ENCODE peak calls at places on chromosomes 11 and 22, in seven cellular contexts. One of them, this sample, is unnamed. For H3K4me1, the result is how much of the 10 kb centered on the place peaks cover.

GRCh38 chr11:65437436-65438227 is 15.0 kb downstream of the NEAT1 start:
- DNase-seq in naive thymus-derived CD4-positive, alpha-beta T cell: no peak
- DNase-seq in MM.1S: no peak
- DNase-seq in lung: no peak
- DNase-seq in colonic mucosa: no peak
- DNase-seq in heart left ventricle: no peak
- DNase-seq in uterus: peak
- DNase-seq in this sample: no peak

GRCh38 chr11:442611-443081 is 835 bp upstream of the ANO9 start:
- DNase-seq in heart left ventricle: no peak
- DNase-seq in MM.1S: no peak
- DNase-seq in lung: no peak
- DNase-seq in naive thymus-derived CD4-positive, alpha-beta T cell: no peak
- DNase-seq in colonic mucosa: no peak
- DNase-seq in uterus: no peak
- DNase-seq in this sample: peak

GRCh38 chr11:120209750-120210650 is 832 bp upstream of the OAF start:
- DNase-seq in heart left ventricle: peak
- DNase-seq in lung: no peak
- DNase-seq in uterus: no peak
- DNase-seq in naive thymus-derived CD4-positive, alpha-beta T cell: no peak
- DNase-seq in colonic mucosa: no peak
- DNase-seq in MM.1S: no peak
- DNase-seq in this sample: no peak

GRCh38 chr11:112477152-112477928 is 216.7 kb upstream of the PLET1 start:
- DNase-seq in lung: no peak
- DNase-seq in naive thymus-derived CD4-positive, alpha-beta T cell: no peak
- DNase-seq in colonic mucosa: no peak
- DNase-seq in heart left ventricle: no peak
- DNase-seq in MM.1S: no peak
- DNase-seq in uterus: no peak
- DNase-seq in this sample: no peak

GRCh38 chr11:66734215-66734614 is 5.2 kb upstream of the SPTBN2 start:
- DNase-seq in lung: no peak
- DNase-seq in naive thymus-derived CD4-positive, alpha-beta T cell: no peak
- DNase-seq in colonic mucosa: no peak
- DNase-seq in heart left ventricle: no peak
- DNase-seq in MM.1S: no peak
- DNase-seq in uterus: no peak
- DNase-seq in this sample: no peak

GRCh38 chr11:2715716-2716350 is 16.0 kb upstream of the KCNQ1OT1 start:
- DNase-seq in lung: no peak
- DNase-seq in uterus: no peak
- DNase-seq in naive thymus-derived CD4-positive, alpha-beta T cell: no peak
- DNase-seq in MM.1S: no peak
- DNase-seq in colonic mucosa: no peak
- DNase-seq in heart left ventricle: peak
- DNase-seq in this sample: peak

GRCh38 chr11:702731-703461 is 3.1 kb upstream of the EPS8L2 start:
- DNase-seq in naive thymus-derived CD4-positive, alpha-beta T cell: no peak
- DNase-seq in uterus: no peak
- DNase-seq in heart left ventricle: no peak
- DNase-seq in MM.1S: no peak
- DNase-seq in lung: peak
- DNase-seq in colonic mucosa: peak
- DNase-seq in this sample: no peak

GRCh38 chr11:18790820-18791174 is 801 bp downstream of the PTPN5 start:
- DNase-seq in uterus: no peak
- DNase-seq in lung: no peak
- DNase-seq in MM.1S: no peak
- DNase-seq in naive thymus-derived CD4-positive, alpha-beta T cell: no peak
- DNase-seq in colonic mucosa: no peak
- DNase-seq in heart left ventricle: no peak
- DNase-seq in this sample: no peak

GRCh38 chr22:39188809-39189208 is 36.3 kb upstream of the CBX7 start:
- DNase-seq in lung: no peak
- DNase-seq in heart left ventricle: no peak
- DNase-seq in naive thymus-derived CD4-positive, alpha-beta T cell: no peak
- DNase-seq in uterus: no peak
- DNase-seq in colonic mucosa: no peak
- DNase-seq in MM.1S: no peak
- DNase-seq in this sample: no peak

DNA sequence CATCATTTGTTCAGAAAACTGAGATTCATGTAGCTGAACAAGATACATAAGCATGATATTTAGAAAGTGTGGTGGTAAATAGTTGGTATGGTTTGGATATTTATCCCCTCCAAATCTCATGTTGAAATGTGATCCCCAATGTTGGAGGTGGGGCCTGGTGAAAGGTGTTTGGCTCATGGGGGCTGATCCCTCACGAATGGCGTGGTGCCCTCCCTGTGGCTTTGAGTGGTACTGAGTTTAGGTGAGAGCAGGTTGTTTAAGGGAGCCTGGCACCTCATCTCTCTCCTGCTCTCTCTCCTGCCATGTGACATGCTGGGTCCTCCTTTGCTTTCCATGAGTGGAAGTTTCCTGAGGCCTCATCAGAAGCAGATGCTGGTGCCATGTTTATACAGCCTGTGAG is 48.1 kb downstream of the NXPE1 start:
- DNase-seq in MM.1S: no peak
- DNase-seq in heart left ventricle: no peak
- DNase-seq in uterus: no peak
- DNase-seq in lung: no peak
- DNase-seq in colonic mucosa: no peak
- DNase-seq in naive thymus-derived CD4-positive, alpha-beta T cell: no peak
- DNase-seq in this sample: no peak
- H3K4me1 ChIP-seq in MM.1S: under half
- H3K4me1 ChIP-seq in heart left ventricle: under half
- H3K4me1 ChIP-seq in uterus: under half
- H3K4me1 ChIP-seq in lung: under half
- H3K4me1 ChIP-seq in colonic mucosa: under half
- H3K4me1 ChIP-seq in naive thymus-derived CD4-positive, alpha-beta T cell: under half
- H3K4me1 ChIP-seq in this sample: under half

GRCh38 chr22:24244144-24244787 is 616 bp downstream of the GGT5 start:
- DNase-seq in heart left ventricle: peak
- DNase-seq in MM.1S: no peak
- DNase-seq in naive thymus-derived CD4-positive, alpha-beta T cell: no peak
- DNase-seq in lung: no peak
- DNase-seq in uterus: peak
- DNase-seq in colonic mucosa: no peak
- DNase-seq in this sample: peak

GRCh38 chr22:24247564-24248344 is 2.9 kb upstream of the GGT5 start:
- DNase-seq in lung: peak
- DNase-seq in uterus: peak
- DNase-seq in heart left ventricle: peak
- DNase-seq in colonic mucosa: peak
- DNase-seq in MM.1S: peak
- DNase-seq in naive thymus-derived CD4-positive, alpha-beta T cell: no peak
- DNase-seq in this sample: peak

GRCh38 chr22:24247011-24247507 is 2.2 kb upstream of the GGT5 start:
- DNase-seq in uterus: no peak
- DNase-seq in naive thymus-derived CD4-positive, alpha-beta T cell: no peak
- DNase-seq in heart left ventricle: no peak
- DNase-seq in colonic mucosa: no peak
- DNase-seq in MM.1S: no peak
- DNase-seq in lung: no peak
- DNase-seq in this sample: no peak
- H3K27ac ChIP-seq in uterus: peak
- H3K27ac ChIP-seq in naive thymus-derived CD4-positive, alpha-beta T cell: no peak
- H3K27ac ChIP-seq in heart left ventricle: peak
- H3K27ac ChIP-seq in colonic mucosa: peak
- H3K27ac ChIP-seq in MM.1S: no peak
- H3K27ac ChIP-seq in lung: peak
- H3K27ac ChIP-seq in this sample: peak

DNA sequence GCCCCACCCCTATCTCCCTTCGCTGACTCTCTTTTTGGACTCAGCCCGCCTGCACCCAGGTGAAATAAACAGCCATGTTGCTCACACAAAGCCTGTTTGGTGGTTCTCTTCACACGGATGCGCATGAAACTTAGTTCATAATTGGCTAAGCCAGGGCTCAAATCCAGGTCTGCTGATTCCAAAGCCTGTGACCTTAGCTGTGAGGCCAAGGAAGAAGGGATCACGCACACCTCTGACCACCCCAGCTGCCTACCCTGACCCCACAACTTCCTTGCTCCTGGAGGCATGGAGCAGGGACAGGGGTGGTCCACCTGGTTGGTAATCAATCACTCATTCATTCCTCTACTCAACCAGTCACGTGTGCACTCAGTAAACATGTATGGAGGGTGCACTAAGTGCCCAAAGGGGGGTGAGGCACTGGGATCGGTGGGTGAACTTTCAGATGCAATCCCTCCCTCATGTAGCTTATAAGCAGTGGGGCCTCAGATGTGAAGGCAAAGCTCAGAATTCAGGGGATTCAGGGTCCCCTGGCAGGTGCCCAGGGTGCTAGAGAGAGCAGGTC is 10.3 kb downstream of the FXYD2 start:
- DNase-seq in lung: no peak
- DNase-seq in naive thymus-derived CD4-positive, alpha-beta T cell: no peak
- DNase-seq in colonic mucosa: no peak
- DNase-seq in uterus: no peak
- DNase-seq in heart left ventricle: no peak
- DNase-seq in MM.1S: no peak
- DNase-seq in this sample: no peak
- H3K4me3 ChIP-seq in lung: no peak
- H3K4me3 ChIP-seq in naive thymus-derived CD4-positive, alpha-beta T cell: peak
- H3K4me3 ChIP-seq in colonic mucosa: no peak
- H3K4me3 ChIP-seq in uterus: no peak
- H3K4me3 ChIP-seq in heart left ventricle: no peak
- H3K4me3 ChIP-seq in MM.1S: no peak
- H3K4me3 ChIP-seq in this sample: no peak

GRCh38 chr11:128891912-128892398 is 799 bp downstream of the KCNJ5 start:
- DNase-seq in heart left ventricle: no peak
- DNase-seq in MM.1S: no peak
- DNase-seq in uterus: peak
- DNase-seq in colonic mucosa: no peak
- DNase-seq in lung: peak
- DNase-seq in naive thymus-derived CD4-positive, alpha-beta T cell: no peak
- DNase-seq in this sample: no peak
- H3K4me1 ChIP-seq in heart left ventricle: under half
- H3K4me1 ChIP-seq in MM.1S: under half
- H3K4me1 ChIP-seq in uterus: under half
- H3K4me1 ChIP-seq in colonic mucosa: under half
- H3K4me1 ChIP-seq in lung: under half
- H3K4me1 ChIP-seq in naive thymus-derived CD4-positive, alpha-beta T cell: under half
- H3K4me1 ChIP-seq in this sample: under half

DNA sequence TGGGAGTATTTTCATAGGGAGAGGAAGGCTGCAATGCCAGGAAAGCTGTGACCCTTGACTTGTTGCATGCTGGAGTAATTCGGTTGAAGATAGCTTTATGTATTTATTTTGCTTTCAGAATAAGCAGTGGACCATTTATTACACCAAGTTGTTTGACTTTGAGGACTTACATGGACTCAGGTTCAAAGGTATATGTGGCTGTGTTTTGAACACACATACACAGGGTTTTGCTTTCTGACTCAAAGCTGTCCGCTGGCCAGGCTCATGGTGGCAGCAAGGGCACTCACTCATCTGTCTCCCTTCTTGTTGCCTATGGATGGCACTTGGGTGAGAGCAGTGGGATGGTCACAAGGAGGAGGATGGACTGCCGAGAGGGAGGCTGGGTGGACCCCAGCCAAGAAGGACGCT is 6.5 kb downstream of the TIMP3 start:
- DNase-seq in uterus: no peak
- DNase-seq in colonic mucosa: no peak
- DNase-seq in heart left ventricle: no peak
- DNase-seq in naive thymus-derived CD4-positive, alpha-beta T cell: no peak
- DNase-seq in MM.1S: no peak
- DNase-seq in lung: no peak
- DNase-seq in this sample: no peak
- H3K27ac ChIP-seq in uterus: peak
- H3K27ac ChIP-seq in colonic mucosa: no peak
- H3K27ac ChIP-seq in heart left ventricle: peak
- H3K27ac ChIP-seq in naive thymus-derived CD4-positive, alpha-beta T cell: no peak
- H3K27ac ChIP-seq in MM.1S: no peak
- H3K27ac ChIP-seq in lung: peak
- H3K27ac ChIP-seq in this sample: peak

DNA sequence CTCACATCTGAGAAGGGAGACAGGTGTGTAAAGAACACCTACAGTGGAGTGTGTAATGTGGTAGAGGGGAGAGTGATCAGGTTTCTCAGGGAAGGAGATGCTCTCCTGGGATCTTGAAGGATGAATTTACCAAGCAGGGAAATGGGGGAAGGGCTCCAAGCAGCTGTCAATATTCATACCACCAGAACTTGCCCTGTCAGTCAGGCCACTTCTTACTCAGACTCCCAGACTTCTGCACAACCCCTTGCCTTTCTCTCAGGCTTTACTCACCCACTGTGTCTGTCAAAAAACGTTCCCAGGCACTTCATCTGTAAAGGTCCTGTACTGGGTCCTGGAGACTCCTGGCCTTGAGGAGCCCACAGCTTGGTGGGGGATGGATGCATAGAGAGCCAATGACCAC is 14.0 kb upstream of the FCHSD2 start:
- DNase-seq in heart left ventricle: no peak
- DNase-seq in MM.1S: no peak
- DNase-seq in naive thymus-derived CD4-positive, alpha-beta T cell: no peak
- DNase-seq in uterus: no peak
- DNase-seq in colonic mucosa: no peak
- DNase-seq in lung: no peak
- DNase-seq in this sample: no peak
- H3K4me3 ChIP-seq in heart left ventricle: no peak
- H3K4me3 ChIP-seq in MM.1S: no peak
- H3K4me3 ChIP-seq in naive thymus-derived CD4-positive, alpha-beta T cell: no peak
- H3K4me3 ChIP-seq in uterus: no peak
- H3K4me3 ChIP-seq in colonic mucosa: no peak
- H3K4me3 ChIP-seq in lung: no peak
- H3K4me3 ChIP-seq in this sample: no peak

GRCh38 chr22:24006914-24007214 is 1.6 kb upstream of the GSTT4 start:
- DNase-seq in naive thymus-derived CD4-positive, alpha-beta T cell: no peak
- DNase-seq in colonic mucosa: no peak
- DNase-seq in lung: no peak
- DNase-seq in uterus: no peak
- DNase-seq in MM.1S: no peak
- DNase-seq in heart left ventricle: no peak
- DNase-seq in this sample: no peak
- H3K4me1 ChIP-seq in naive thymus-derived CD4-positive, alpha-beta T cell: under half
- H3K4me1 ChIP-seq in colonic mucosa: under half
- H3K4me1 ChIP-seq in lung: under half
- H3K4me1 ChIP-seq in uterus: under half
- H3K4me1 ChIP-seq in MM.1S: under half
- H3K4me1 ChIP-seq in heart left ventricle: under half
- H3K4me1 ChIP-seq in this sample: under half

GRCh38 chr22:17997456-17997855 is 26.9 kb downstream of the MICAL3 start:
- DNase-seq in naive thymus-derived CD4-positive, alpha-beta T cell: no peak
- DNase-seq in MM.1S: no peak
- DNase-seq in colonic mucosa: no peak
- DNase-seq in uterus: no peak
- DNase-seq in lung: no peak
- DNase-seq in heart left ventricle: no peak
- DNase-seq in this sample: no peak
- H3K27ac ChIP-seq in naive thymus-derived CD4-positive, alpha-beta T cell: peak
- H3K27ac ChIP-seq in MM.1S: peak
- H3K27ac ChIP-seq in colonic mucosa: no peak
- H3K27ac ChIP-seq in uterus: no peak
- H3K27ac ChIP-seq in lung: no peak
- H3K27ac ChIP-seq in heart left ventricle: no peak
- H3K27ac ChIP-seq in this sample: no peak

GRCh38 chr11:26522912-26523610 is 49.0 kb downstream of the MUC15 start:
- DNase-seq in MM.1S: peak
- DNase-seq in naive thymus-derived CD4-positive, alpha-beta T cell: no peak
- DNase-seq in uterus: no peak
- DNase-seq in lung: no peak
- DNase-seq in colonic mucosa: no peak
- DNase-seq in heart left ventricle: no peak
- DNase-seq in this sample: no peak
- H3K4me3 ChIP-seq in MM.1S: no peak
- H3K4me3 ChIP-seq in naive thymus-derived CD4-positive, alpha-beta T cell: no peak
- H3K4me3 ChIP-seq in uterus: no peak
- H3K4me3 ChIP-seq in lung: no peak
- H3K4me3 ChIP-seq in colonic mucosa: no peak
- H3K4me3 ChIP-seq in heart left ventricle: no peak
- H3K4me3 ChIP-seq in this sample: no peak